ENCODE peak calls at places on chromosomes 5 and 9, in nine cellular contexts. One of them, this sample, is unnamed.

GRCh38 chr9:123933401-123933800 is 3.5 kb upstream of the DENND1A start:
- DNase-seq in activated T-cell treated with anti-CD3 and anti-CD28 coated beads, Interleukin-2, amount 50 U/mL, for 24 hours: no peak
- DNase-seq in stimulated activated CD4-positive, alpha-beta T cell treated with anti-CD3 and anti-CD28 coated beads, Interleukin-2, amount 100 ng/mL, for 48 hours: no peak
- DNase-seq in mammary epithelial cell: peak
- DNase-seq in LHCN-M2: peak
- DNase-seq in stimulated activated CD8-positive, alpha-beta memory T cell treated with anti-CD3 and anti-CD28 coated beads, Interleukin-15, amount 100 ng/mL, for 1 hour: no peak
- DNase-seq in sigmoid colon: no peak
- DNase-seq in NCI-H2171 treated with DMSO at 0.1 percent for 48 hours: no peak
- DNase-seq in NCI-H1092: no peak
- DNase-seq in this sample: no peak

GRCh38 chr9:73810585-73811215 is 659.0 kb downstream of the ANXA1 start:
- DNase-seq in activated T-cell treated with anti-CD3 and anti-CD28 coated beads, Interleukin-2, amount 50 U/mL, for 24 hours: no peak
- DNase-seq in stimulated activated CD4-positive, alpha-beta T cell treated with anti-CD3 and anti-CD28 coated beads, Interleukin-2, amount 100 ng/mL, for 48 hours: no peak
- DNase-seq in mammary epithelial cell: peak
- DNase-seq in LHCN-M2: peak
- DNase-seq in stimulated activated CD8-positive, alpha-beta memory T cell treated with anti-CD3 and anti-CD28 coated beads, Interleukin-15, amount 100 ng/mL, for 1 hour: no peak
- DNase-seq in sigmoid colon: no peak
- DNase-seq in NCI-H2171 treated with DMSO at 0.1 percent for 48 hours: no peak
- DNase-seq in NCI-H1092: no peak
- DNase-seq in this sample: no peak

GRCh38 chr5:78497573-78498533 is 137.4 kb downstream of the SCAMP1 start:
- DNase-seq in activated T-cell treated with anti-CD3 and anti-CD28 coated beads, Interleukin-2, amount 50 U/mL, for 24 hours: no peak
- DNase-seq in stimulated activated CD4-positive, alpha-beta T cell treated with anti-CD3 and anti-CD28 coated beads, Interleukin-2, amount 100 ng/mL, for 48 hours: no peak
- DNase-seq in mammary epithelial cell: no peak
- DNase-seq in LHCN-M2: peak
- DNase-seq in stimulated activated CD8-positive, alpha-beta memory T cell treated with anti-CD3 and anti-CD28 coated beads, Interleukin-15, amount 100 ng/mL, for 1 hour: no peak
- DNase-seq in sigmoid colon: no peak
- DNase-seq in NCI-H2171 treated with DMSO at 0.1 percent for 48 hours: peak
- DNase-seq in NCI-H1092: no peak
- DNase-seq in this sample: peak

GRCh38 chr5:43646997-43647396 is 44.0 kb downstream of the NNT start:
- DNase-seq in activated T-cell treated with anti-CD3 and anti-CD28 coated beads, Interleukin-2, amount 50 U/mL, for 24 hours: no peak
- DNase-seq in stimulated activated CD4-positive, alpha-beta T cell treated with anti-CD3 and anti-CD28 coated beads, Interleukin-2, amount 100 ng/mL, for 48 hours: no peak
- DNase-seq in mammary epithelial cell: no peak
- DNase-seq in LHCN-M2: peak
- DNase-seq in stimulated activated CD8-positive, alpha-beta memory T cell treated with anti-CD3 and anti-CD28 coated beads, Interleukin-15, amount 100 ng/mL, for 1 hour: no peak
- DNase-seq in sigmoid colon: no peak
- DNase-seq in NCI-H2171 treated with DMSO at 0.1 percent for 48 hours: peak
- DNase-seq in NCI-H1092: no peak
- DNase-seq in this sample: no peak

GRCh38 chr9:89418112-89418872 is 79.6 kb downstream of the SEMA4D start:
- DNase-seq in activated T-cell treated with anti-CD3 and anti-CD28 coated beads, Interleukin-2, amount 50 U/mL, for 24 hours: peak
- DNase-seq in stimulated activated CD4-positive, alpha-beta T cell treated with anti-CD3 and anti-CD28 coated beads, Interleukin-2, amount 100 ng/mL, for 48 hours: no peak
- DNase-seq in mammary epithelial cell: no peak
- DNase-seq in LHCN-M2: no peak
- DNase-seq in stimulated activated CD8-positive, alpha-beta memory T cell treated with anti-CD3 and anti-CD28 coated beads, Interleukin-15, amount 100 ng/mL, for 1 hour: no peak
- DNase-seq in sigmoid colon: no peak
- DNase-seq in NCI-H2171 treated with DMSO at 0.1 percent for 48 hours: no peak
- DNase-seq in NCI-H1092: no peak
- DNase-seq in this sample: no peak

GRCh38 chr5:31854181-31854624 is 215.3 kb downstream of the PDZD2 start:
- DNase-seq in activated T-cell treated with anti-CD3 and anti-CD28 coated beads, Interleukin-2, amount 50 U/mL, for 24 hours: no peak
- DNase-seq in stimulated activated CD4-positive, alpha-beta T cell treated with anti-CD3 and anti-CD28 coated beads, Interleukin-2, amount 100 ng/mL, for 48 hours: no peak
- DNase-seq in mammary epithelial cell: peak
- DNase-seq in LHCN-M2: no peak
- DNase-seq in stimulated activated CD8-positive, alpha-beta memory T cell treated with anti-CD3 and anti-CD28 coated beads, Interleukin-15, amount 100 ng/mL, for 1 hour: no peak
- DNase-seq in sigmoid colon: peak
- DNase-seq in NCI-H2171 treated with DMSO at 0.1 percent for 48 hours: no peak
- DNase-seq in NCI-H1092: no peak
- DNase-seq in this sample: peak

GRCh38 chr9:69175488-69175872 is 1.4 kb downstream of the TJP2 start:
- DNase-seq in activated T-cell treated with anti-CD3 and anti-CD28 coated beads, Interleukin-2, amount 50 U/mL, for 24 hours: no peak
- DNase-seq in stimulated activated CD4-positive, alpha-beta T cell treated with anti-CD3 and anti-CD28 coated beads, Interleukin-2, amount 100 ng/mL, for 48 hours: no peak
- DNase-seq in mammary epithelial cell: no peak
- DNase-seq in LHCN-M2: no peak
- DNase-seq in stimulated activated CD8-positive, alpha-beta memory T cell treated with anti-CD3 and anti-CD28 coated beads, Interleukin-15, amount 100 ng/mL, for 1 hour: no peak
- DNase-seq in sigmoid colon: no peak
- DNase-seq in NCI-H2171 treated with DMSO at 0.1 percent for 48 hours: no peak
- DNase-seq in NCI-H1092: no peak
- DNase-seq in this sample: no peak

GRCh38 chr5:139146809-139147742 is 51.1 kb downstream of the SIL1 start:
- DNase-seq in activated T-cell treated with anti-CD3 and anti-CD28 coated beads, Interleukin-2, amount 50 U/mL, for 24 hours: no peak
- DNase-seq in stimulated activated CD4-positive, alpha-beta T cell treated with anti-CD3 and anti-CD28 coated beads, Interleukin-2, amount 100 ng/mL, for 48 hours: no peak
- DNase-seq in mammary epithelial cell: no peak
- DNase-seq in LHCN-M2: peak
- DNase-seq in stimulated activated CD8-positive, alpha-beta memory T cell treated with anti-CD3 and anti-CD28 coated beads, Interleukin-15, amount 100 ng/mL, for 1 hour: no peak
- DNase-seq in sigmoid colon: no peak
- DNase-seq in NCI-H2171 treated with DMSO at 0.1 percent for 48 hours: peak
- DNase-seq in NCI-H1092: peak
- DNase-seq in this sample: peak

GRCh38 chr5:15500326-15500958 is 462 bp downstream of the FBXL7 start:
- DNase-seq in activated T-cell treated with anti-CD3 and anti-CD28 coated beads, Interleukin-2, amount 50 U/mL, for 24 hours: no peak
- DNase-seq in stimulated activated CD4-positive, alpha-beta T cell treated with anti-CD3 and anti-CD28 coated beads, Interleukin-2, amount 100 ng/mL, for 48 hours: no peak
- DNase-seq in mammary epithelial cell: peak
- DNase-seq in LHCN-M2: peak
- DNase-seq in stimulated activated CD8-positive, alpha-beta memory T cell treated with anti-CD3 and anti-CD28 coated beads, Interleukin-15, amount 100 ng/mL, for 1 hour: no peak
- DNase-seq in sigmoid colon: peak
- DNase-seq in NCI-H2171 treated with DMSO at 0.1 percent for 48 hours: no peak
- DNase-seq in NCI-H1092: no peak
- DNase-seq in this sample: peak

GRCh38 chr5:156356238-156356637 is 29.3 kb downstream of the SGCD start:
- DNase-seq in activated T-cell treated with anti-CD3 and anti-CD28 coated beads, Interleukin-2, amount 50 U/mL, for 24 hours: no peak
- DNase-seq in stimulated activated CD4-positive, alpha-beta T cell treated with anti-CD3 and anti-CD28 coated beads, Interleukin-2, amount 100 ng/mL, for 48 hours: no peak
- DNase-seq in mammary epithelial cell: no peak
- DNase-seq in LHCN-M2: no peak
- DNase-seq in stimulated activated CD8-positive, alpha-beta memory T cell treated with anti-CD3 and anti-CD28 coated beads, Interleukin-15, amount 100 ng/mL, for 1 hour: no peak
- DNase-seq in sigmoid colon: no peak
- DNase-seq in NCI-H2171 treated with DMSO at 0.1 percent for 48 hours: no peak
- DNase-seq in NCI-H1092: no peak
- DNase-seq in this sample: no peak

GRCh38 chr9:127049581-127049980 is 72.9 kb downstream of the ANGPTL2 start:
- DNase-seq in activated T-cell treated with anti-CD3 and anti-CD28 coated beads, Interleukin-2, amount 50 U/mL, for 24 hours: no peak
- DNase-seq in stimulated activated CD4-positive, alpha-beta T cell treated with anti-CD3 and anti-CD28 coated beads, Interleukin-2, amount 100 ng/mL, for 48 hours: no peak
- DNase-seq in mammary epithelial cell: no peak
- DNase-seq in LHCN-M2: peak
- DNase-seq in stimulated activated CD8-positive, alpha-beta memory T cell treated with anti-CD3 and anti-CD28 coated beads, Interleukin-15, amount 100 ng/mL, for 1 hour: no peak
- DNase-seq in sigmoid colon: no peak
- DNase-seq in NCI-H2171 treated with DMSO at 0.1 percent for 48 hours: no peak
- DNase-seq in NCI-H1092: no peak
- DNase-seq in this sample: no peak

GRCh38 chr5:98954392-98955028 is 25.7 kb upstream of the CHD1 start:
- DNase-seq in activated T-cell treated with anti-CD3 and anti-CD28 coated beads, Interleukin-2, amount 50 U/mL, for 24 hours: no peak
- DNase-seq in stimulated activated CD4-positive, alpha-beta T cell treated with anti-CD3 and anti-CD28 coated beads, Interleukin-2, amount 100 ng/mL, for 48 hours: no peak
- DNase-seq in mammary epithelial cell: no peak
- DNase-seq in LHCN-M2: no peak
- DNase-seq in stimulated activated CD8-positive, alpha-beta memory T cell treated with anti-CD3 and anti-CD28 coated beads, Interleukin-15, amount 100 ng/mL, for 1 hour: no peak
- DNase-seq in sigmoid colon: no peak
- DNase-seq in NCI-H2171 treated with DMSO at 0.1 percent for 48 hours: no peak
- DNase-seq in NCI-H1092: no peak
- DNase-seq in this sample: no peak

GRCh38 chr5:61802456-61802855 is 470.4 kb downstream of the ZSWIM6 start:
- DNase-seq in activated T-cell treated with anti-CD3 and anti-CD28 coated beads, Interleukin-2, amount 50 U/mL, for 24 hours: no peak
- DNase-seq in stimulated activated CD4-positive, alpha-beta T cell treated with anti-CD3 and anti-CD28 coated beads, Interleukin-2, amount 100 ng/mL, for 48 hours: no peak
- DNase-seq in mammary epithelial cell: no peak
- DNase-seq in LHCN-M2: no peak
- DNase-seq in stimulated activated CD8-positive, alpha-beta memory T cell treated with anti-CD3 and anti-CD28 coated beads, Interleukin-15, amount 100 ng/mL, for 1 hour: no peak
- DNase-seq in sigmoid colon: no peak
- DNase-seq in NCI-H2171 treated with DMSO at 0.1 percent for 48 hours: peak
- DNase-seq in NCI-H1092: no peak
- DNase-seq in this sample: peak

GRCh38 chr5:127562252-127562651 is 44.8 kb downstream of the PRRC1 start:
- DNase-seq in activated T-cell treated with anti-CD3 and anti-CD28 coated beads, Interleukin-2, amount 50 U/mL, for 24 hours: no peak
- DNase-seq in stimulated activated CD4-positive, alpha-beta T cell treated with anti-CD3 and anti-CD28 coated beads, Interleukin-2, amount 100 ng/mL, for 48 hours: no peak
- DNase-seq in mammary epithelial cell: no peak
- DNase-seq in LHCN-M2: peak
- DNase-seq in stimulated activated CD8-positive, alpha-beta memory T cell treated with anti-CD3 and anti-CD28 coated beads, Interleukin-15, amount 100 ng/mL, for 1 hour: no peak
- DNase-seq in sigmoid colon: no peak
- DNase-seq in NCI-H2171 treated with DMSO at 0.1 percent for 48 hours: no peak
- DNase-seq in NCI-H1092: no peak
- DNase-seq in this sample: peak

This sample was measured in NCI-H524.